ENCODE peak calls at places on chromosomes 3 and 15, in eight cellular contexts. P, V, X, G, T, H, N and S are unnamed samples.

GRCh38 chr15:79185199-79185598 is 94.6 kb upstream of the RASGRF1 start:
- DNase-seq in H (no peak), G (peak), X (peak), V (no peak), P (no peak), T (no peak), N (no peak), S (no peak)

GRCh38 chr3:149767720-149768119 is 15.4 kb upstream of the COMMD2 start:
- DNase-seq in X (no peak), T (no peak), H (no peak), V (no peak), N (no peak), P (no peak), G (no peak), S (no peak)

GRCh38 chr3:3800076-3800448 is 831 bp downstream of the LRRN1 start:
- DNase-seq in T (peak), H (no peak), V (no peak), P (no peak), G (no peak), X (no peak), N (no peak), S (peak)

GRCh38 chr3:125077864-125078263 is 22.1 kb upstream of the HEG1 start:
- DNase-seq in T (no peak), X (no peak), P (no peak), N (no peak), H (no peak), G (no peak), V (no peak), S (no peak)

GRCh38 chr15:69880616-69881309 is 217.0 kb downstream of the TLE3 start:
- DNase-seq in V (no peak), P (no peak), N (no peak), T (no peak), H (no peak), X (peak), G (no peak), S (no peak)

GRCh38 chr3:31567036-31567435 is 34.3 kb downstream of the STT3B start:
- DNase-seq in H (no peak), X (no peak), P (no peak), T (no peak), V (peak), N (no peak), G (peak), S (no peak)

GRCh38 chr3:13379191-13379830 is 40.8 kb downstream of the NUP210 start:
- DNase-seq in V (no peak), G (no peak), T (no peak), H (no peak), N (no peak), P (no peak), X (no peak), S (peak)

GRCh38 chr3:195117978-195118581 is 152.9 kb downstream of the XXYLT1 start:
- DNase-seq in T (no peak), N (no peak), X (no peak), H (no peak), V (peak), P (no peak), G (no peak), S (no peak)

GRCh38 chr3:41188291-41188690 is 11.0 kb upstream of the CTNNB1 start:
- DNase-seq in G (no peak), V (no peak), P (no peak), X (no peak), T (no peak), N (no peak), H (no peak), S (no peak)

GRCh38 chr3:177196473-177197040 is 725 bp downstream of the TBL1XR1 start:
- DNase-seq in G (peak), N (peak), T (peak), X (peak), H (no peak), V (peak), P (no peak), S (no peak)

GRCh38 chr3:127174715-127175140 is 18.2 kb upstream of the PRR23E start:
- DNase-seq in P (no peak), N (no peak), V (no peak), X (no peak), H (no peak), G (no peak), T (no peak), S (no peak)

GRCh38 chr3:78972617-78973301 is 795.0 kb downstream of the ROBO1 start:
- DNase-seq in N (no peak), T (no peak), G (no peak), V (no peak), P (no peak), X (no peak), H (no peak), S (no peak)

GRCh38 chr15:99014803-99015676 is 7.4 kb upstream of the PGPEP1L start:
- DNase-seq in T (peak), X (peak), V (peak), H (peak), N (no peak), G (peak), P (peak), S (peak)

GRCh38 chr15:82942691-82943090 is 9.8 kb downstream of the HOMER2 start:
- DNase-seq in G (no peak), N (no peak), V (no peak), P (no peak), H (no peak), X (no peak), T (no peak), S (no peak)

GRCh38 chr3:45105855-45106655 is 40.1 kb downstream of the CDCP1 start:
- DNase-seq in V (no peak), T (no peak), P (no peak), X (no peak), H (no peak), N (peak), G (no peak), S (no peak)

GRCh38 chr3:140378571-140379340 is 299.1 kb upstream of the TRIM42 start:
- DNase-seq in T (no peak), P (no peak), H (no peak), G (no peak), N (no peak), X (no peak), V (no peak), S (no peak)

GRCh38 chr15:56342653-56343052 is 22.6 kb upstream of the TEX9 start:
- DNase-seq in V (no peak), T (no peak), X (no peak), G (no peak), H (no peak), N (no peak), P (no peak), S (no peak)

GRCh38 chr3:131543714-131544113 is 40.9 kb upstream of the MRPL3 start:
- DNase-seq in V (peak), G (no peak), T (no peak), N (no peak), H (no peak), P (peak), X (no peak), S (peak)

GRCh38 chr3:72041531-72041930 is 256.6 kb upstream of the PROK2 start:
- DNase-seq in V (no peak), T (no peak), H (no peak), X (no peak), G (no peak), P (no peak), N (no peak), S (peak)

GRCh38 chr15:76313731-76314130 is 2.5 kb upstream of the ETFA start:
- DNase-seq in V (no peak), N (no peak), H (no peak), G (no peak), X (no peak), P (no peak), T (no peak), S (no peak)

GRCh38 chr3:126245811-126246727 is 65.7 kb upstream of the ALDH1L1 start:
- DNase-seq in G (peak), N (no peak), P (peak), X (peak), T (peak), H (no peak), V (peak), S (peak)

GRCh38 chr3:55718475-55718874 is 231.4 kb upstream of the WNT5A start:
- DNase-seq in N (no peak), T (no peak), G (no peak), H (no peak), X (no peak), P (no peak), V (no peak), S (no peak)

GRCh38 chr3:169990431-169990830 is 23.8 kb downstream of the SEC62 start:
- DNase-seq in X (no peak), H (no peak), N (no peak), G (no peak), P (no peak), V (no peak), T (no peak), S (no peak)

GRCh38 chr3:48599077-48599501 is 4.0 kb upstream of the COL7A1 start:
- DNase-seq in P (no peak), T (no peak), V (no peak), N (no peak), G (no peak), X (no peak), H (no peak), S (peak)

GRCh38 chr3:10515884-10516495 is 10.6 kb upstream of the ATP2B2 start:
- DNase-seq in V (no peak), N (no peak), P (no peak), H (no peak), T (no peak), X (no peak), G (no peak), S (no peak)

GRCh38 chr3:64650096-64650622 is 37.6 kb downstream of the ADAMTS9 start:
- DNase-seq in N (no peak), G (peak), T (no peak), H (peak), X (no peak), V (peak), P (no peak), S (no peak)

GRCh38 chr3:149784064-149784704 is 8.2 kb downstream of the ANKUB1 start:
- DNase-seq in X (no peak), T (no peak), H (no peak), V (no peak), N (no peak), P (no peak), G (no peak), S (no peak)

GRCh38 chr15:92343869-92344643 is 49.6 kb upstream of the ST8SIA2 start:
- DNase-seq in H (no peak), X (no peak), T (peak), N (no peak), V (no peak), G (no peak), P (peak), S (peak)

GRCh38 chr3:38549486-38549885 is 53.3 kb downstream of the EXOG start:
- DNase-seq in T (no peak), G (no peak), V (no peak), H (no peak), P (no peak), N (no peak), X (no peak), S (no peak)

GRCh38 chr3:194711913-194712312 is 26.2 kb downstream of the FAM43A start:
- DNase-seq in N (no peak), V (peak), G (no peak), X (no peak), T (no peak), P (no peak), H (no peak), S (no peak)

GRCh38 chr3:140093742-140094141 is 158.8 kb downstream of the CLSTN2 start:
- DNase-seq in N (no peak), V (peak), X (no peak), P (peak), H (peak), T (peak), G (no peak), S (peak)

GRCh38 chr3:50345586-50345985 is at the start of gene ZMYND10:
- DNase-seq in V (peak), H (no peak), G (peak), T (no peak), P (peak), X (peak), N (peak), S (peak)

GRCh38 chr3:25403890-25404460 is 24.1 kb upstream of the RARB start:
- DNase-seq in T (no peak), H (no peak), P (no peak), N (no peak), G (no peak), V (no peak), X (no peak), S (no peak)

GRCh38 chr3:185320949-185321348 is 42.0 kb upstream of the MAP3K13 start:
- DNase-seq in X (no peak), H (no peak), V (no peak), P (no peak), T (no peak), N (no peak), G (no peak), S (no peak)